ENCODE peak calls at places on chromosomes 3 and 15, in ten cellular contexts. S, O, R, H, L, Q, A, T, W and G are unnamed samples.

GRCh38 chr3:118597184-118597583 is 437.5 kb downstream of the IGSF11 start:
- DNase-seq in S (no peak), O (no peak), R (no peak), H (no peak), L (no peak), Q (no peak), A (no peak), T (no peak), W (no peak), G (no peak)

GRCh38 chr3:184579513-184579912 is 17.9 kb downstream of the EPHB3 start:
- DNase-seq in S (no peak), O (no peak), R (no peak), H (no peak), L (peak; percentile 37), Q (no peak), A (no peak), T (no peak), W (no peak), G (no peak)

GRCh38 chr3:146851665-146852064 is 246.5 kb upstream of the PLSCR5 start:
- DNase-seq in S (no peak), O (no peak), R (no peak), H (no peak), L (no peak), Q (no peak), A (no peak), T (no peak), W (no peak), G (no peak)

GRCh38 chr15:70447927-70448698 is 315.2 kb downstream of the UACA start:
- DNase-seq in S (peak; percentile 38), O (no peak), R (no peak), H (no peak), L (no peak), Q (no peak), A (peak; percentile 80), T (no peak), W (no peak), G (no peak)

GRCh38 chr3:107227091-107227490 is 150.1 kb upstream of the CCDC54 start:
- DNase-seq in S (no peak), O (peak; percentile 42), R (no peak), H (no peak), L (peak; percentile 34), Q (no peak), A (no peak), T (no peak), W (no peak), G (no peak)

GRCh38 chr3:12017487-12017886 is 13.3 kb downstream of the SYN2 start:
- DNase-seq in S (no peak), O (no peak), R (no peak), H (no peak), L (no peak), Q (no peak), A (no peak), T (no peak), W (no peak), G (no peak)

GRCh38 chr15:55197362-55197705 is 593 bp upstream of the RSL24D1 start:
- DNase-seq in S (peak; percentile 9), O (no peak), R (no peak), H (no peak), L (no peak), Q (no peak), A (peak; percentile 12), T (peak; percentile 36), W (no peak), G (no peak)

GRCh38 chr15:37056168-37056893 is 44.0 kb downstream of the MEIS2 start:
- DNase-seq in S (peak; percentile 46), O (no peak), R (no peak), H (peak; percentile 72), L (no peak), Q (no peak), A (no peak), T (no peak), W (peak; percentile 6), G (peak; percentile 47)

GRCh38 chr15:57367556-57367955 is 8.7 kb upstream of the CGNL1 start:
- DNase-seq in S (no peak), O (no peak), R (no peak), H (no peak), L (no peak), Q (no peak), A (no peak), T (no peak), W (no peak), G (no peak)

GRCh38 chr3:46067401-46067800 is 40.1 kb upstream of the XCR1 start:
- DNase-seq in S (no peak), O (no peak), R (no peak), H (no peak), L (no peak), Q (no peak), A (no peak), T (no peak), W (no peak), G (no peak)

GRCh38 chr3:159882784-159883779 is 105.6 kb upstream of the IL12A start:
- DNase-seq in S (no peak), O (peak; percentile 81), R (no peak), H (peak; percentile 34), L (peak; percentile 49), Q (no peak), A (no peak), T (no peak), W (peak; percentile 78), G (no peak)

GRCh38 chr3:28973621-28974020 is 307.2 kb upstream of the RBMS3 start:
- DNase-seq in S (no peak), O (peak; percentile 5), R (no peak), H (no peak), L (peak; percentile 46), Q (no peak), A (no peak), T (no peak), W (no peak), G (no peak)

GRCh38 chr3:148372476-148372875 is 325.2 kb upstream of the AGTR1 start:
- DNase-seq in S (no peak), O (no peak), R (no peak), H (no peak), L (peak; percentile 12), Q (peak; percentile 48), A (no peak), T (no peak), W (no peak), G (no peak)

GRCh38 chr15:92907229-92907628 is 7.1 kb downstream of the CHD2 start:
- DNase-seq in S (no peak), O (no peak), R (no peak), H (no peak), L (peak; percentile 30), Q (no peak), A (no peak), T (no peak), W (no peak), G (no peak)
- H3K36me3 ChIP-seq in S (no peaks in the 10 kb centered on the region), O (no peaks in the 10 kb centered on the region), R (no peaks in the 10 kb centered on the region), H (peaks cover 6% of the 10 kb centered on the region), L (peaks cover 4% of the 10 kb centered on the region), Q (no peaks in the 10 kb centered on the region), A (peaks cover 64% of the 10 kb centered on the region), T (no peaks in the 10 kb centered on the region), W (peaks cover 25% of the 10 kb centered on the region), G (peaks cover 50% of the 10 kb centered on the region)

GRCh38 chr3:194574639-194575483 is 58.4 kb downstream of the TMEM44 start:
- DNase-seq in S (no peak), O (peak; percentile 80), R (no peak), H (no peak), L (peak; percentile 57), Q (no peak), A (peak; percentile 22), T (no peak), W (no peak), G (no peak)
- H3K4me3 ChIP-seq in S (no peak overlapping the region), O (no peak overlapping the region), R (no peak overlapping the region), H (no peak overlapping the region), L (no peak overlapping the region), Q (no peak overlapping the region), A (no peak overlapping the region), T (no peak overlapping the region), W (no peak overlapping the region), G (no peak overlapping the region)

GRCh38 chr15:48644498-48644826 is 1.0 kb downstream of the FBN1 start:
- DNase-seq in S (no peak), O (peak; percentile 56), R (no peak), H (no peak), L (no peak), Q (no peak), A (no peak), T (no peak), W (peak; percentile 60), G (no peak)

GRCh38 chr15:48643776-48644497 is 1.6 kb downstream of the FBN1 start:
- DNase-seq in S (no peak), O (peak; percentile 45), R (no peak), H (peak; percentile 30), L (peak; percentile 17), Q (no peak), A (no peak), T (no peak), W (no peak), G (no peak)

GRCh38 chr15:48645558-48646330 is at the start of gene FBN1:
- DNase-seq in S (peak; percentile 86), O (peak; percentile 94), R (no peak), H (peak; percentile 94), L (peak; percentile 61), Q (peak; percentile 84), A (no peak), T (peak; percentile 64), W (peak; percentile 90), G (no peak)

GRCh38 chr15:48646364-48646763 is 855 bp upstream of the FBN1 start:
- DNase-seq in S (peak; percentile 27), O (no peak), R (no peak), H (no peak), L (no peak), Q (no peak), A (no peak), T (no peak), W (peak; percentile 17), G (no peak)

GRCh38 chr15:48644827-48645557 is 517 bp downstream of the FBN1 start:
- DNase-seq in S (peak; percentile 73), O (peak; percentile 76), R (no peak), H (peak; percentile 89), L (peak; percentile 63), Q (peak; percentile 53), A (no peak), T (peak; percentile 25), W (peak; percentile 84), G (no peak)
- TF ChIP-seq EZH2 in S (no peak), O (no peak), R (no peak), H (no peak), L (no peak), Q (no peak), A (no peak), T (no peak), W (no peak), G (no peak)

GRCh38 chr15:64683378-64683777 is 92.0 kb downstream of the RBPMS2 start:
- DNase-seq in S (no peak), O (no peak), R (no peak), H (no peak), L (no peak), Q (no peak), A (no peak), T (no peak), W (no peak), G (no peak)

GRCh38 chr15:64685230-64685886 is 90.0 kb downstream of the RBPMS2 start:
- DNase-seq in S (peak; percentile 76), O (no peak), R (no peak), H (no peak), L (no peak), Q (no peak), A (no peak), T (no peak), W (no peak), G (no peak)

GRCh38 chr15:64686130-64686735 is 89.2 kb downstream of the RBPMS2 start:
- DNase-seq in S (peak; percentile 87), O (peak; percentile 80), R (peak; percentile 19), H (peak; percentile 73), L (peak; percentile 34), Q (peak; percentile 71), A (peak; percentile 34), T (peak; percentile 52), W (peak; percentile 66), G (no peak)

GRCh38 chr15:64681424-64682024 is 93.9 kb downstream of the RBPMS2 start:
- DNase-seq in S (peak; percentile 88), O (peak; percentile 67), R (peak; percentile 61), H (peak; percentile 87), L (peak; percentile 53), Q (peak; percentile 82), A (peak; percentile 67), T (peak; percentile 19), W (peak; percentile 81), G (no peak)

GRCh38 chr15:64682255-64682654 is 93.1 kb downstream of the RBPMS2 start:
- DNase-seq in S (no peak), O (no peak), R (no peak), H (no peak), L (no peak), Q (no peak), A (no peak), T (no peak), W (no peak), G (no peak)
- H3K36me3 ChIP-seq in S (peaks cover 26% of the 10 kb centered on the region), O (peaks cover 10% of the 10 kb centered on the region), R (peaks cover 42% of the 10 kb centered on the region), H (no peaks in the 10 kb centered on the region), L (peaks cover 13% of the 10 kb centered on the region), Q (no peaks in the 10 kb centered on the region), A (peaks cover 90% of the 10 kb centered on the region), T (peaks cover 3% of the 10 kb centered on the region), W (peaks cover 64% of the 10 kb centered on the region), G (peaks cover 66% of the 10 kb centered on the region)